ENCODE peak calls at places on chromosomes 12 and 14, in eight cellular contexts. D, F, M, J, W, A, P and R are unnamed samples. For H3K36me3 and H3K27me3, the result is how much of the 10 kb centered on the place peaks cover.

GRCh38 chr12:120833849-120834248 is 70.3 kb downstream of the SPPL3 start:
- DNase-seq in D (no peak), F (no peak), M (no peak), J (peak), W (no peak), A (no peak), P (no peak), R (no peak)

GRCh38 chr12:66119229-66119869 is 11.2 kb downstream of the LLPH start:
- DNase-seq in D (no peak), F (no peak), M (no peak), J (no peak), W (no peak), A (no peak), P (no peak), R (no peak)

GRCh38 chr14:99430491-99430890 is 50.2 kb downstream of the SETD3 start:
- DNase-seq in D (no peak), F (no peak), M (peak), J (no peak), W (no peak), A (no peak), P (no peak), R (no peak)

GRCh38 chr14:68506021-68506644 is 286.7 kb downstream of the ZFP36L1 start:
- DNase-seq in D (peak), F (no peak), M (peak), J (peak), W (no peak), A (peak), P (peak), R (no peak)

GRCh38 chr12:79143803-79144202 is 279.2 kb downstream of the SYT1 start:
- DNase-seq in D (no peak), F (no peak), M (no peak), J (peak), W (no peak), A (no peak), P (no peak), R (no peak)

GRCh38 chr14:96502621-96503251 is 554 bp downstream of the PAPOLA start:
- DNase-seq in D (peak), F (no peak), M (peak), J (peak), W (peak), A (peak), P (peak), R (peak)

GRCh38 chr12:118175823-118176447 is 40.0 kb downstream of the PEBP1 start:
- DNase-seq in D (no peak), F (no peak), M (no peak), J (no peak), W (no peak), A (no peak), P (no peak), R (no peak)

GRCh38 chr12:11652351-11653040 is 3.0 kb downstream of the ETV6 start:
- DNase-seq in D (peak), F (peak), M (peak), J (peak), W (peak), A (peak), P (no peak), R (no peak)

GRCh38 chr14:99603471-99603933 is 505 bp downstream of the CCDC85C start:
- DNase-seq in D (peak), F (peak), M (no peak), J (peak), W (no peak), A (peak), P (peak), R (peak)

GRCh38 chr14:105532735-105533141 is 6.4 kb downstream of the TMEM121 start:
- DNase-seq in D (peak), F (no peak), M (no peak), J (peak), W (no peak), A (peak), P (peak), R (no peak)

GRCh38 chr14:66038214-66038977 is 447.8 kb upstream of the CCDC196 start:
- DNase-seq in D (peak), F (no peak), M (no peak), J (peak), W (peak), A (peak), P (no peak), R (no peak)

GRCh38 chr12:24307716-24308335 is 358.4 kb upstream of the SOX5 start:
- DNase-seq in D (no peak), F (no peak), M (no peak), J (no peak), W (no peak), A (no peak), P (no peak), R (no peak)

GRCh38 chr12:58764100-58764953 is 156.0 kb downstream of the LRIG3 start:
- DNase-seq in D (no peak), F (no peak), M (no peak), J (peak), W (no peak), A (peak), P (no peak), R (no peak)

GRCh38 chr12:69658203-69658602 is 40.9 kb downstream of the BEST3 start:
- DNase-seq in D (no peak), F (no peak), M (no peak), J (no peak), W (no peak), A (no peak), P (no peak), R (no peak)

GRCh38 chr12:6469609-6470374 is 685 bp downstream of the VAMP1 start:
- DNase-seq in D (no peak), F (no peak), M (no peak), J (no peak), W (no peak), A (peak), P (no peak), R (no peak)

GRCh38 chr12:66279127-66279712 is 23.1 kb upstream of the HELB start:
- DNase-seq in D (peak), F (no peak), M (no peak), J (peak), W (no peak), A (peak), P (no peak), R (peak)

GRCh38 chr12:54527631-54527929 is 21.8 kb upstream of the PDE1B start:
- DNase-seq in D (no peak), F (no peak), M (no peak), J (no peak), W (no peak), A (no peak), P (no peak), R (no peak)
- H3K36me3 ChIP-seq in D (under half), F (under half), M (under half), J (under half), W (under half), A (under half), P (under half), R (half or more)

DNA sequence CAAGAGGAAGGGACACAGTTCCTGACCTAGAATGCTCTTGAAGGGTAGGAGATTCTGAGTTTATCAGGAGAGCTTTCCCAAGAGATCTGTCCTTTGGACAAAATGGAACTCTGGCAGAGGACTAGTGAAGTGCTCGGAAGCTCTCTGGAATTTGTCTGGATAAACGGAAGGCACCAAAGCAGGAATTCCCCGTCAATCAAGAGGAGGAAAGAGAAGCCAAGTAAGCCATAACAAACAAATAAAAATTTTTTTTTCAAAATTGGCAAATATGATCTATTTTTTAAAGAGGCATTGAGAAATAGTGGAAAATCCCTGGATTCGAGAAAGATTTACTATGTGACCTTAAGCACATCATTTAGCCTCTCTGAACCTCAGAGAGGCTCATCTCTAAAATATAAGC is 99.2 kb downstream of the GRIN2B start:
- DNase-seq in D (no peak), F (no peak), M (no peak), J (no peak), W (no peak), A (no peak), P (no peak), R (no peak)
- H3K27me3 ChIP-seq in D (under half), F (under half), M (under half), J (under half), W (under half), A (under half), P (under half), R (under half)

GRCh38 chr12:131917139-131917710 is 11.9 kb upstream of the PUS1 start:
- DNase-seq in D (no peak), F (peak), M (no peak), J (no peak), W (no peak), A (no peak), P (no peak), R (no peak)

GRCh38 chr12:131915000-131915689 is 13.9 kb upstream of the PUS1 start:
- DNase-seq in D (no peak), F (peak), M (no peak), J (no peak), W (no peak), A (no peak), P (no peak), R (no peak)

GRCh38 chr12:131916306-131917138 is 12.6 kb upstream of the PUS1 start:
- DNase-seq in D (no peak), F (peak), M (no peak), J (no peak), W (no peak), A (no peak), P (peak), R (no peak)

GRCh38 chr12:131914179-131914702 is 14.8 kb upstream of the PUS1 start:
- DNase-seq in D (no peak), F (no peak), M (no peak), J (no peak), W (no peak), A (no peak), P (no peak), R (no peak)

DNA sequence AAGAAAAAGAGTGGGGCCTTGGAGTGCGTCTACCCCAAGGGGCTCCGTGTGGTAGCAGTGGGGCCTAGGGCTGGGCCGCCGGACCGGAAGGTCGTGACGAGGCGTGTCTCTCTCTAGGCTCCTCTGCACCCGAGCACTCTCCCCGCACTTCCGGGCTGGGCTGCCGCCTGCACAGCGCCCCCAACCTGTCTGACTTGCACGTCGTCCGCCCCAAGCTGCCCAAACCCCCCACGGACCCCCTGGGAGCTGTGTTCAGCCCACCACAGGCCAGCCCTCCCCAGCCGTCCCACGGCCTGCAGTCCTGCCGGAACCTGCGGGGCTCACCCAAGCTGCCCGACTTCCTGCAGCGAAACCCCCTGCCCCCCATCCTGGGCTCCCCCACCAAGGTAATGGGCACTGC is 13.3 kb upstream of the PUS1 start:
- DNase-seq in D (no peak), F (peak), M (no peak), J (no peak), W (no peak), A (no peak), P (peak), R (no peak)
- H3K36me3 ChIP-seq in D (under half), F (under half), M (half or more), J (under half), W (under half), A (half or more), P (half or more), R (under half)

DNA sequence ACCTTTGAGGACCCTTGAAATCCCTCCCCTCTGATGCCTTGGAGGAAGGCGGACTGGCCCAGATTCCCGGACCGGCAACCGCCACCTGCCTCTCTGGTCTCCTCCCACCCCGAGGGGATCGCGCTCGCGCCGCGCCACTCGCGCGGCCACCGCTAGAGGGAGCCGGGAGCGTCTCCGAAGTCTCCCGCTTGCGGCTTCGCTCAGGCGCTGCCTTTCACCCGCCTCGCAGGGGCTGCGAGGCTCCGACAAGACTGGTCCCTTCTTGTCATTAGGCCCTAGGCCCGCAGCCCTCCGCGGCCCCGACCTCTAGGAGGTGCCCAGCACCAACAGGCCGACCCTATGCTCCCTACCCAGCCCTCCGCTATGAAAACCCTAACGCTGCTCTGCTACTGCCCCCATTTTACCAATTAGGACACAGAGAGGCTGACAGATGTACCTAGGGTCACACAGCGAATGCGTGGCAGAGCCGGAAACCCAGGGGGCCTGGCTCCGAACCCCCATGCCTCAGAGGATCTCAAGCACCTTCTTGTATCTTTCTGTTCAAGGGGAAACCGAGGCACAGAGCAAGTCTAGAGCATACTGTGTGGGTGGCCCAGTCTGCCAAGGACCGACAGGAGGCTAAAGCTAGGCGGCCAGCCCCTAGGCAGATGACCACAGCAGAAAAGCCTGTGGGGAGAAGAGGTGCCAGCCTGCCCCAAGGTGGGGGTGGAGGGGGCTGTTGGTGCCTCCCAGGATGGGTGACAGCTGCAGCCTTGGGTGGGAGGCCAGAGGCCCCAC is 21.4 kb upstream of the VSX2 start:
- DNase-seq in D (peak), F (peak), M (peak), J (peak), W (peak), A (peak), P (peak), R (peak)
- H3K27me3 ChIP-seq in D (half or more), F (under half), M (under half), J (under half), W (under half), A (under half), P (under half), R (under half)

GRCh38 chr14:61719344-61720301 is 24.3 kb downstream of the HIF1A start:
- DNase-seq in D (no peak), F (no peak), M (no peak), J (no peak), W (no peak), A (no peak), P (no peak), R (peak)
- H3K36me3 ChIP-seq in D (under half), F (under half), M (under half), J (under half), W (under half), A (under half), P (under half), R (under half)

GRCh38 chr14:56803816-56804535 is 6.3 kb downstream of the OTX2 start:
- DNase-seq in D (no peak), F (no peak), M (no peak), J (no peak), W (no peak), A (no peak), P (no peak), R (no peak)
- H3K27me3 ChIP-seq in D (half or more), F (under half), M (half or more), J (under half), W (under half), A (half or more), P (half or more), R (under half)

GRCh38 chr12:50212071-50212467 is 44.9 kb upstream of the CERS5 start:
- DNase-seq in D (no peak), F (no peak), M (no peak), J (no peak), W (no peak), A (no peak), P (no peak), R (no peak)
- H3K36me3 ChIP-seq in D (under half), F (under half), M (under half), J (under half), W (under half), A (half or more), P (under half), R (under half)